ENCODE peak calls at places on chromosomes 11 and 22, in eight cellular contexts. One of them, this sample, is unnamed.

GRCh38 chr11:86669424-86669823 is 3.0 kb downstream of the ME3 start:
- DNase-seq in A549: no peak
- DNase-seq in hepatocyte: no peak
- DNase-seq in fibroblast of villous mesenchyme: no peak
- DNase-seq in neural crest cell: no peak
- DNase-seq in stomach: no peak
- DNase-seq in endodermal cell: no peak
- DNase-seq in transverse colon: no peak
- DNase-seq in this sample: no peak

GRCh38 chr11:33135216-33135615 is 26.1 kb downstream of the CSTF3 start:
- DNase-seq in transverse colon: no peak
- DNase-seq in endodermal cell: no peak
- DNase-seq in neural crest cell: no peak
- DNase-seq in stomach: no peak
- DNase-seq in fibroblast of villous mesenchyme: peak; percentile 88
- DNase-seq in A549: no peak
- DNase-seq in hepatocyte: peak; percentile 38
- DNase-seq in this sample: no peak

GRCh38 chr11:92376146-92376599 is 151.6 kb downstream of the FAT3 start:
- DNase-seq in stomach: no peak
- DNase-seq in transverse colon: no peak
- DNase-seq in endodermal cell: no peak
- DNase-seq in hepatocyte: peak; percentile 18
- DNase-seq in neural crest cell: no peak
- DNase-seq in A549: no peak
- DNase-seq in fibroblast of villous mesenchyme: peak; percentile 34
- DNase-seq in this sample: no peak

GRCh38 chr11:126103150-126103549 is 40.5 kb upstream of the CDON start:
- DNase-seq in neural crest cell: no peak
- DNase-seq in A549: no peak
- DNase-seq in hepatocyte: no peak
- DNase-seq in fibroblast of villous mesenchyme: no peak
- DNase-seq in transverse colon: no peak
- DNase-seq in stomach: no peak
- DNase-seq in endodermal cell: no peak
- DNase-seq in this sample: no peak

GRCh38 chr22:49224243-49224642 is 603.4 kb downstream of the BRD1 start:
- DNase-seq in hepatocyte: no peak
- DNase-seq in neural crest cell: no peak
- DNase-seq in endodermal cell: no peak
- DNase-seq in stomach: no peak
- DNase-seq in transverse colon: no peak
- DNase-seq in A549: no peak
- DNase-seq in fibroblast of villous mesenchyme: no peak
- DNase-seq in this sample: no peak

GRCh38 chr11:78228467-78228866 is 39.7 kb downstream of the USP35 start:
- DNase-seq in fibroblast of villous mesenchyme: peak; percentile 70
- DNase-seq in neural crest cell: no peak
- DNase-seq in A549: peak; percentile 51
- DNase-seq in endodermal cell: peak; percentile 72
- DNase-seq in hepatocyte: peak; percentile 74
- DNase-seq in stomach: no peak
- DNase-seq in transverse colon: peak; percentile 22
- DNase-seq in this sample: no peak

GRCh38 chr11:131928992-131929391 is 558.6 kb downstream of the NTM start:
- DNase-seq in endodermal cell: no peak
- DNase-seq in transverse colon: no peak
- DNase-seq in fibroblast of villous mesenchyme: no peak
- DNase-seq in stomach: no peak
- DNase-seq in neural crest cell: no peak
- DNase-seq in hepatocyte: no peak
- DNase-seq in A549: no peak
- DNase-seq in this sample: peak; percentile 19

GRCh38 chr22:38758276-38758945 is 2.6 kb upstream of the SUN2 start:
- DNase-seq in fibroblast of villous mesenchyme: no peak
- DNase-seq in stomach: no peak
- DNase-seq in A549: no peak
- DNase-seq in hepatocyte: no peak
- DNase-seq in transverse colon: no peak
- DNase-seq in neural crest cell: no peak
- DNase-seq in endodermal cell: no peak
- DNase-seq in this sample: no peak

GRCh38 chr11:5204787-5205186 is 4.3 kb upstream of the OR51V1 start:
- DNase-seq in fibroblast of villous mesenchyme: peak; percentile 81
- DNase-seq in endodermal cell: no peak
- DNase-seq in A549: peak; percentile 64
- DNase-seq in hepatocyte: peak; percentile 54
- DNase-seq in stomach: no peak
- DNase-seq in neural crest cell: no peak
- DNase-seq in transverse colon: no peak
- DNase-seq in this sample: no peak

GRCh38 chr11:104934594-104934993 is 33.8 kb downstream of the CASP4 start:
- DNase-seq in fibroblast of villous mesenchyme: no peak
- DNase-seq in endodermal cell: no peak
- DNase-seq in hepatocyte: no peak
- DNase-seq in stomach: no peak
- DNase-seq in neural crest cell: no peak
- DNase-seq in A549: no peak
- DNase-seq in transverse colon: no peak
- DNase-seq in this sample: no peak

GRCh38 chr11:13343931-13344717 is 66.5 kb downstream of the BMAL1 start:
- DNase-seq in stomach: peak; percentile 81
- DNase-seq in transverse colon: peak; percentile 79
- DNase-seq in fibroblast of villous mesenchyme: peak; percentile 76
- DNase-seq in hepatocyte: peak; percentile 87
- DNase-seq in neural crest cell: peak; percentile 78
- DNase-seq in A549: peak; percentile 74
- DNase-seq in endodermal cell: peak; percentile 91
- DNase-seq in this sample: peak; percentile 77

GRCh38 chr11:1744137-1744878 is 6.1 kb downstream of the IFITM10 start:
- DNase-seq in neural crest cell: no peak
- DNase-seq in endodermal cell: no peak
- DNase-seq in stomach: no peak
- DNase-seq in hepatocyte: no peak
- DNase-seq in fibroblast of villous mesenchyme: peak; percentile 27
- DNase-seq in A549: no peak
- DNase-seq in transverse colon: no peak
- DNase-seq in this sample: no peak

DNA sequence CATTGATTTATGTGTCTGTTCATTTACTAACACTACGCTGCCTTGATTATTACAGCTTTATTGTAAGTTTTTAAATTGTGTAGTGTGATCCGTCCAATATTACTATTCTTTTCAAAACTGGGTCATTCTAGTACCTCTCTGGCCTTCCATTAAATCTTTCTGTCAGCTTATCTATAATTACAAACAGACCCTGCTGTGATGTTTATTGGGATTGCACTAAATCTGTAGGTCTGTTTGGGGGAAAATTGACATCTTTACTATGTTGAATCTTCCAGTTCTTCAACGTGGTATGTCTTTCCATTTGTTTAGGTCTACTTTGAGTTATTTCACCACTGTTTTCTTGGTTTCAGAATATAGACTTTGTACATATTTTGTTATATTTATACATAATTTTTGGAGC is 15.6 kb downstream of the CABIN1 start:
- DNase-seq in stomach: no peak
- DNase-seq in neural crest cell: no peak
- DNase-seq in fibroblast of villous mesenchyme: peak; percentile 42
- DNase-seq in hepatocyte: no peak
- DNase-seq in endodermal cell: no peak
- DNase-seq in A549: no peak
- DNase-seq in transverse colon: no peak
- DNase-seq in this sample: no peak
- TF ChIP-seq CTCF in stomach: no peak
- TF ChIP-seq CTCF in neural crest cell: no peak
- TF ChIP-seq CTCF in fibroblast of villous mesenchyme: no peak
- TF ChIP-seq CTCF in hepatocyte: no peak
- TF ChIP-seq CTCF in endodermal cell: no peak
- TF ChIP-seq CTCF in A549: no peak
- TF ChIP-seq CTCF in transverse colon: no peak
- TF ChIP-seq CTCF in this sample: no peak

GRCh38 chr11:66312549-66313320 is 4.1 kb downstream of the CD248 start:
- DNase-seq in A549: peak; percentile 94
- DNase-seq in hepatocyte: peak; percentile 100
- DNase-seq in neural crest cell: peak; percentile 100
- DNase-seq in transverse colon: peak; percentile 99
- DNase-seq in endodermal cell: peak; percentile 100
- DNase-seq in fibroblast of villous mesenchyme: peak; percentile 100
- DNase-seq in stomach: peak; percentile 99
- DNase-seq in this sample: peak; percentile 100

GRCh38 chr11:66313321-66314185 is 3.3 kb downstream of the CD248 start:
- DNase-seq in transverse colon: no peak
- DNase-seq in fibroblast of villous mesenchyme: peak; percentile 50
- DNase-seq in hepatocyte: peak; percentile 86
- DNase-seq in stomach: no peak
- DNase-seq in A549: no peak
- DNase-seq in endodermal cell: peak; percentile 87
- DNase-seq in neural crest cell: no peak
- DNase-seq in this sample: peak; percentile 79

GRCh38 chr11:66311965-66312548 is 4.8 kb downstream of the CD248 start:
- DNase-seq in neural crest cell: peak; percentile 72
- DNase-seq in hepatocyte: peak; percentile 95
- DNase-seq in transverse colon: peak; percentile 95
- DNase-seq in A549: peak; percentile 93
- DNase-seq in fibroblast of villous mesenchyme: peak; percentile 90
- DNase-seq in endodermal cell: peak; percentile 96
- DNase-seq in stomach: peak; percentile 95
- DNase-seq in this sample: peak; percentile 88

GRCh38 chr11:66310324-66310723 is 6.5 kb downstream of the CD248 start:
- DNase-seq in neural crest cell: no peak
- DNase-seq in hepatocyte: no peak
- DNase-seq in stomach: no peak
- DNase-seq in A549: no peak
- DNase-seq in transverse colon: no peak
- DNase-seq in fibroblast of villous mesenchyme: peak; percentile 26
- DNase-seq in endodermal cell: peak; percentile 39
- DNase-seq in this sample: no peak

DNA sequence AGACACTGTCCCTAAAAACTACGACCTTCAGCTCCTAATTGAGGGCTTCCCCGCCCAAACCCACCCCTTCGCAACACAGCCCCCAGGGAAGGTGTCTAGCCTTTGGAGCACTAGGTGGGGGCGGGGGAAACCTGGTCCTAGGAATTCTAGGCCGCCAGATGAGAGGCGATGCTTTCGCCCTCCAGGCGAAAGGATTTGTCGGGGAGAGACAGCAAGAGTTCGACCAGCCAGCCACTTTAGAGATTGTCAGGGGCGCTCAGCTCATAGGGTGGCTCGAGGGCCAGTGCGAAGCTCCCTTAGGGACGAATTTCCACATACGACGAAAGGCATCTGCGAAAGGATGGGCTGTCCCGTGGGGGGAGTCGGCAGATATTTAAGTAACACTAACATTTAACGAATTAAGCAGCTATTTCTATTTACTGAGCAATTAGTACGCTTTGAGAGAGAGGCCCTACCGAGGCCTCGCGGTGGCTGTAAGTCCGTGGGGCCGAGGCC is 5.3 kb downstream of the CD248 start:
- DNase-seq in fibroblast of villous mesenchyme: no peak
- DNase-seq in hepatocyte: no peak
- DNase-seq in endodermal cell: no peak
- DNase-seq in transverse colon: no peak
- DNase-seq in neural crest cell: no peak
- DNase-seq in A549: no peak
- DNase-seq in stomach: no peak
- DNase-seq in this sample: no peak
- TF ChIP-seq CTCF in fibroblast of villous mesenchyme: no peak
- TF ChIP-seq CTCF in hepatocyte: no peak
- TF ChIP-seq CTCF in endodermal cell: peak; percentile 92
- TF ChIP-seq CTCF in transverse colon: no peak
- TF ChIP-seq CTCF in neural crest cell: no peak
- TF ChIP-seq CTCF in A549: no peak
- TF ChIP-seq CTCF in stomach: no peak
- TF ChIP-seq CTCF in this sample: peak; percentile 82

GRCh38 chr11:111976614-111977140 is 39.5 kb downstream of the DIXDC1 start:
- DNase-seq in fibroblast of villous mesenchyme: no peak
- DNase-seq in neural crest cell: no peak
- DNase-seq in hepatocyte: no peak
- DNase-seq in stomach: no peak
- DNase-seq in endodermal cell: no peak
- DNase-seq in A549: no peak
- DNase-seq in transverse colon: no peak
- DNase-seq in this sample: no peak

GRCh38 chr11:111977141-111978027 is 40.2 kb downstream of the DIXDC1 start:
- DNase-seq in neural crest cell: peak; percentile 38
- DNase-seq in stomach: peak; percentile 68
- DNase-seq in fibroblast of villous mesenchyme: no peak
- DNase-seq in endodermal cell: peak; percentile 85
- DNase-seq in A549: no peak
- DNase-seq in transverse colon: peak; percentile 67
- DNase-seq in hepatocyte: peak; percentile 73
- DNase-seq in this sample: peak; percentile 76

GRCh38 chr11:111976119-111976518 is 39.0 kb downstream of the DIXDC1 start:
- DNase-seq in endodermal cell: no peak
- DNase-seq in stomach: no peak
- DNase-seq in neural crest cell: no peak
- DNase-seq in fibroblast of villous mesenchyme: no peak
- DNase-seq in A549: no peak
- DNase-seq in hepatocyte: no peak
- DNase-seq in transverse colon: no peak
- DNase-seq in this sample: no peak

GRCh38 chr11:111980062-111980461 is 42.9 kb downstream of the DIXDC1 start:
- DNase-seq in hepatocyte: no peak
- DNase-seq in endodermal cell: no peak
- DNase-seq in neural crest cell: no peak
- DNase-seq in A549: no peak
- DNase-seq in transverse colon: no peak
- DNase-seq in fibroblast of villous mesenchyme: no peak
- DNase-seq in stomach: no peak
- DNase-seq in this sample: no peak

GRCh38 chr11:111978028-111978771 is 41.1 kb downstream of the DIXDC1 start:
- DNase-seq in transverse colon: peak; percentile 37
- DNase-seq in stomach: no peak
- DNase-seq in endodermal cell: peak; percentile 92
- DNase-seq in hepatocyte: peak; percentile 74
- DNase-seq in A549: no peak
- DNase-seq in fibroblast of villous mesenchyme: peak; percentile 76
- DNase-seq in neural crest cell: peak; percentile 25
- DNase-seq in this sample: peak; percentile 52
- TF ChIP-seq CTCF in transverse colon: no peak
- TF ChIP-seq CTCF in stomach: no peak
- TF ChIP-seq CTCF in endodermal cell: peak; percentile 29
- TF ChIP-seq CTCF in hepatocyte: no peak
- TF ChIP-seq CTCF in A549: no peak
- TF ChIP-seq CTCF in fibroblast of villous mesenchyme: no peak
- TF ChIP-seq CTCF in neural crest cell: no peak
- TF ChIP-seq CTCF in this sample: no peak

GRCh38 chr11:97087419-97087818 is 697.6 kb downstream of the JRKL start:
- DNase-seq in A549: no peak
- DNase-seq in neural crest cell: no peak
- DNase-seq in transverse colon: no peak
- DNase-seq in stomach: no peak
- DNase-seq in endodermal cell: no peak
- DNase-seq in hepatocyte: no peak
- DNase-seq in fibroblast of villous mesenchyme: no peak
- DNase-seq in this sample: no peak

DNA sequence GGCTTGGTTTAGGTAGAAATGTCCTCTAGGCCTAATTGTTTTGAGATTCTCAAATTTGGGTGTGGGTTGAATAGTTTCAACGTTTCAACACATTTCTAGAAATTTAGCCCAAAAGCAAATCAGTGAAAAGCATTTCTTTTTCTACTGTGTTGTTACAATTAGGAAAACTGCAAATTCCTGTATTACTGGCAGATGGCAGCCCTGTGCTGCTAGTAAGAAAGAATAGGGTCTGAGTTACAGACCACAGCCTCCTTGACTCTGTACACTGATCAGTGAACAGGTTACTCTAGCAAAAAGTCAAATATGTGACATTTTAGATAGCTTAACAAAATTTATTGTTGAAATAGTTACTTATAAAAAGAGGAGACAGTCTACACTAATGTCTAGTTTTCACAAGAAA is 703.0 kb downstream of the JRKL start:
- DNase-seq in transverse colon: no peak
- DNase-seq in A549: no peak
- DNase-seq in stomach: no peak
- DNase-seq in endodermal cell: no peak
- DNase-seq in hepatocyte: peak; percentile 15
- DNase-seq in fibroblast of villous mesenchyme: no peak
- DNase-seq in neural crest cell: no peak
- DNase-seq in this sample: no peak
- TF ChIP-seq CTCF in transverse colon: no peak
- TF ChIP-seq CTCF in A549: no peak
- TF ChIP-seq CTCF in stomach: no peak
- TF ChIP-seq CTCF in endodermal cell: peak; percentile 72
- TF ChIP-seq CTCF in hepatocyte: peak; percentile 45
- TF ChIP-seq CTCF in fibroblast of villous mesenchyme: no peak
- TF ChIP-seq CTCF in neural crest cell: peak; percentile 45
- TF ChIP-seq CTCF in this sample: no peak

This sample was measured in nephron progenitor cell.